ENCODE peak calls at places on chromosome 17, in five cellular contexts. A is activated CD4-positive, CD25-positive, alpha-beta regulatory T cell; Z is stimulated activated CD4-positive, alpha-beta T cell treated with anti-CD3 and anti-CD28 coated beads, Interleukin-1b, Interleukin-23, amount 100 ng/mL, for 24 hours; C is H7; R is A549. I is an unnamed sample.

GRCh38 chr17:54662978-54663876 is 237.4 kb upstream of the TOM1L1 start:
- DNase-seq in A (no peak), Z (no peak), C (peak; percentile 5), R (no peak), I (no peak)

GRCh38 chr17:47253541-47254402 is at the start of gene ITGB3:
- DNase-seq in A (peak; percentile 14), Z (no peak), C (peak; percentile 92), R (peak; percentile 83), I (peak; percentile 33)

GRCh38 chr17:76903631-76904030 is 35.4 kb downstream of the MGAT5B start:
- DNase-seq in A (no peak), Z (no peak), C (no peak), R (no peak), I (no peak)

GRCh38 chr17:48576479-48577309 is 1.5 kb downstream of the HOXB4 start:
- DNase-seq in A (no peak), Z (no peak), C (peak; percentile 68), R (no peak), I (no peak)

GRCh38 chr17:67082110-67082509 is 37.8 kb downstream of the CACNG1 start:
- DNase-seq in A (no peak), Z (no peak), C (no peak), R (no peak), I (no peak)

GRCh38 chr17:68783861-68784260 is 171.3 kb downstream of the ABCA8 start:
- DNase-seq in A (no peak), Z (no peak), C (no peak), R (no peak), I (no peak)

GRCh38 chr17:21201302-21201602 is 12.7 kb downstream of the TMEM11 start:
- DNase-seq in A (no peak), Z (no peak), C (no peak), R (no peak), I (no peak)

GRCh38 chr17:9108166-9108565 is 86.9 kb downstream of the NTN1 start:
- DNase-seq in A (no peak), Z (no peak), C (no peak), R (no peak), I (no peak)

GRCh38 chr17:4771519-4772234 is at the start of gene TM4SF5:
- DNase-seq in A (no peak), Z (no peak), C (peak; percentile 22), R (peak; percentile 60), I (no peak)

GRCh38 chr17:80569936-80570335 is 25.3 kb downstream of the RPTOR start:
- DNase-seq in A (no peak), Z (no peak), C (no peak), R (no peak), I (no peak)

GRCh38 chr17:27609606-27610303 is 21.2 kb upstream of the LGALS9 start:
- DNase-seq in A (no peak), Z (no peak), C (peak; percentile 77), R (peak; percentile 53), I (peak; percentile 34)

GRCh38 chr17:76547183-76547641 is 7.4 kb downstream of the PRCD start:
- DNase-seq in A (no peak), Z (no peak), C (peak; percentile 84), R (peak; percentile 74), I (peak; percentile 80)

GRCh38 chr17:43442711-43443110 is 41.1 kb upstream of the DHX8 start:
- DNase-seq in A (no peak), Z (no peak), C (no peak), R (peak; percentile 61), I (no peak)

GRCh38 chr17:17139972-17140589 is 66.1 kb downstream of the PLD6 start:
- DNase-seq in A (no peak), Z (no peak), C (peak; percentile 84), R (no peak), I (no peak)

GRCh38 chr17:6636616-6637457 is 3.7 kb downstream of the KIAA0753 start:
- DNase-seq in A (no peak), Z (no peak), C (peak; percentile 17), R (no peak), I (no peak)

GRCh38 chr17:61451538-61452300 is 503 bp upstream of the TBX4 start:
- DNase-seq in A (no peak), Z (no peak), C (peak; percentile 89), R (no peak), I (no peak)

GRCh38 chr17:69690531-69690930 is 276.0 kb downstream of the MAP2K6 start:
- DNase-seq in A (no peak), Z (no peak), C (no peak), R (no peak), I (no peak)

GRCh38 chr17:50949128-50950001 is 83.2 kb upstream of the TOB1 start:
- DNase-seq in A (no peak), Z (no peak), C (peak; percentile 60), R (no peak), I (no peak)

GRCh38 chr17:43906951-43907424 is 348 bp downstream of the MPP2 start:
- DNase-seq in A (no peak), Z (no peak), C (no peak), R (no peak), I (no peak)

GRCh38 chr17:17151055-17151454 is 55.1 kb downstream of the PLD6 start:
- DNase-seq in A (no peak), Z (no peak), C (no peak), R (peak; percentile 52), I (no peak)

GRCh38 chr17:13001991-13002615 is 15.7 kb downstream of the ELAC2 start:
- DNase-seq in A (no peak), Z (no peak), C (peak; percentile 6), R (no peak), I (peak; percentile 80)

GRCh38 chr17:11997147-11997971 is at the start of gene ZNF18:
- DNase-seq in A (peak; percentile 86), Z (peak; percentile 77), C (peak; percentile 97), R (peak; percentile 96), I (peak; percentile 89)

GRCh38 chr17:27666831-27667560 is 36.0 kb downstream of the LGALS9 start:
- DNase-seq in A (no peak), Z (no peak), C (peak; percentile 17), R (no peak), I (no peak)

GRCh38 chr17:65345261-65346060 is 208.3 kb downstream of the RGS9 start:
- DNase-seq in A (no peak), Z (no peak), C (no peak), R (no peak), I (no peak)

GRCh38 chr17:15185625-15185991 is 79.5 kb downstream of the PMP22 start:
- DNase-seq in A (no peak), Z (no peak), C (no peak), R (peak; percentile 16), I (no peak)

GRCh38 chr17:13520899-13521572 is 80.7 kb downstream of the HS3ST3A1 start:
- DNase-seq in A (no peak), Z (no peak), C (no peak), R (no peak), I (no peak)

GRCh38 chr17:39813631-39814030 is 50.5 kb downstream of the IKZF3 start:
- DNase-seq in A (no peak), Z (no peak), C (no peak), R (no peak), I (no peak)

GRCh38 chr17:9401434-9401833 is 174.2 kb downstream of the STX8 start:
- DNase-seq in A (no peak), Z (no peak), C (no peak), R (peak; percentile 34), I (no peak)

GRCh38 chr17:50564916-50565315 is 4.4 kb downstream of the CACNA1G start:
- DNase-seq in A (no peak), Z (no peak), C (no peak), R (peak; percentile 47), I (no peak)

GRCh38 chr17:76710863-76711611 is at the start of gene MXRA7:
- DNase-seq in A (peak; percentile 8), Z (no peak), C (peak; percentile 97), R (peak; percentile 49), I (peak; percentile 83)

GRCh38 chr17:75271955-75272847 is 1.2 kb upstream of the MIF4GD start:
- DNase-seq in A (no peak), Z (no peak), C (peak; percentile 70), R (peak; percentile 33), I (no peak)

GRCh38 chr17:13403982-13404931 is 197.5 kb downstream of the HS3ST3A1 start:
- DNase-seq in A (no peak), Z (no peak), C (peak; percentile 9), R (no peak), I (no peak)

GRCh38 chr17:40582328-40582901 is 17.1 kb upstream of the CCR7 start:
- DNase-seq in A (no peak), Z (no peak), C (no peak), R (no peak), I (no peak)

GRCh38 chr17:75927286-75927922 is 13.4 kb downstream of the FBF1 start:
- DNase-seq in A (no peak), Z (no peak), C (peak; percentile 92), R (peak; percentile 62), I (no peak)

GRCh38 chr17:51372345-51373004 is 112.1 kb downstream of the UTP18 start:
- DNase-seq in A (no peak), Z (no peak), C (peak; percentile 53), R (peak; percentile 77), I (peak; percentile 79)

GRCh38 chr17:14756469-14756868 is 455.6 kb downstream of the HS3ST3B1 start:
- DNase-seq in A (no peak), Z (no peak), C (no peak), R (no peak), I (no peak)

GRCh38 chr17:34782271-34782670 is 179.0 kb downstream of the CCT6B start:
- DNase-seq in A (no peak), Z (no peak), C (no peak), R (no peak), I (no peak)

GRCh38 chr17:64777413-64778101 is 115.5 kb upstream of the SMURF2 start:
- DNase-seq in A (no peak), Z (no peak), C (peak; percentile 53), R (no peak), I (no peak)

I was measured in HAP-1.